ENCODE peak calls at places on chromosome 2, in four cellular contexts. K is astrocyte of the cerebellum, R is activated T-cell treated with anti-CD3 and anti-CD28 coated beads for 4 hours, L is fibroblast of the aortic adventitia. T is an unnamed sample.

GRCh38 chr2:207412787-207413310 is 116.9 kb upstream of the CREB1 start:
- DNase-seq in K (no peak), R (no peak), L (no peak), T (no peak)

GRCh38 chr2:96546797-96547196 is 10.2 kb downstream of the ARID5A start:
- DNase-seq in K (no peak), R (no peak), L (no peak), T (no peak)

GRCh38 chr2:204977914-204978313 is 432.6 kb downstream of the PARD3B start:
- DNase-seq in K (no peak), R (no peak), L (no peak), T (no peak)

GRCh38 chr2:232382331-232383225 is 4.0 kb downstream of the ALPP start:
- DNase-seq in K (no peak), R (no peak), L (no peak), T (no peak)

GRCh38 chr2:39532933-39533332 is 95.8 kb upstream of the MAP4K3 start:
- DNase-seq in K (no peak), R (no peak), L (no peak), T (no peak)

GRCh38 chr2:158716091-158716815 is 78.9 kb upstream of the DAPL1 start:
- DNase-seq in K (peak), R (no peak), L (peak), T (no peak)

GRCh38 chr2:238884812-238885408 is 37.0 kb downstream of the TWIST2 start:
- DNase-seq in K (no peak), R (no peak), L (no peak), T (no peak)

GRCh38 chr2:20509766-20510490 is 63.1 kb downstream of the RHOB start:
- DNase-seq in K (no peak), R (no peak), L (peak), T (no peak)

GRCh38 chr2:176567361-176567760 is 298.1 kb downstream of the MTX2 start:
- DNase-seq in K (no peak), R (no peak), L (no peak), T (no peak)